ENCODE peak calls at places on chromosomes 16 and 17, in seven cellular contexts. T is activated gamma-delta T cell treated with Interleukin-2 at 50 U/mL for 16 hours, L is Kasumi-1, B is HEK293T, E is EH, M is HuH-7, O is transverse colon. R is an unnamed sample.

GRCh38 chr17:34542700-34543336 is 36.6 kb upstream of the TMEM132E start:
- DNase-seq in T (peak; percentile 60), L (peak; percentile 18), B (peak; percentile 22), E (peak; percentile 28), M (no peak), O (peak; percentile 25), R (no peak)

GRCh38 chr16:87276091-87276561 is 41.1 kb downstream of the C16orf95 start:
- DNase-seq in T (no peak), L (no peak), B (no peak), E (no peak), M (no peak), O (no peak), R (no peak)

GRCh38 chr16:22945361-22945760 is 131.4 kb downstream of the HS3ST2 start:
- DNase-seq in T (no peak), L (no peak), B (no peak), E (no peak), M (no peak), O (no peak), R (no peak)

GRCh38 chr16:31099860-31100638 is 5.5 kb upstream of the VKORC1 start:
- DNase-seq in T (no peak), L (no peak), B (no peak), E (peak; percentile 80), M (no peak), O (no peak), R (no peak)

GRCh38 chr16:4123617-4124300 is 7.5 kb upstream of the ADCY9 start:
- DNase-seq in T (no peak), L (no peak), B (no peak), E (peak; percentile 92), M (no peak), O (no peak), R (no peak)

GRCh38 chr17:49193513-49194296 is 16.7 kb downstream of the GNGT2 start:
- DNase-seq in T (no peak), L (peak; percentile 36), B (peak; percentile 61), E (peak; percentile 76), M (peak; percentile 70), O (peak; percentile 70), R (peak; percentile 20)

GRCh38 chr16:4521971-4522623 is 16.5 kb downstream of the CDIP1 start:
- DNase-seq in T (no peak), L (no peak), B (no peak), E (peak; percentile 16), M (no peak), O (no peak), R (peak; percentile 46)

GRCh38 chr17:48459070-48459469 is 29.1 kb upstream of the SKAP1 start:
- DNase-seq in T (no peak), L (no peak), B (no peak), E (no peak), M (no peak), O (no peak), R (no peak)